ENCODE peak calls at places on chromosome 1, in six cellular contexts. U, L, K, Q, P and F are unnamed samples.

GRCh38 chr1:25744140-25744581 is 55.8 kb upstream of the SELENON start:
- DNase-seq in U (peak; percentile 68), L (peak; percentile 63), K (no peak), Q (peak; percentile 66), P (no peak), F (peak; percentile 25)

GRCh38 chr1:89987170-89987819 is 7.6 kb upstream of the ZNF326 start:
- DNase-seq in U (peak; percentile 27), L (peak; percentile 61), K (peak; percentile 76), Q (no peak), P (peak; percentile 49), F (peak; percentile 87)

GRCh38 chr1:32406629-32407111 is 12.4 kb upstream of the BSDC1 start:
- DNase-seq in U (no peak), L (no peak), K (no peak), Q (no peak), P (no peak), F (no peak)

GRCh38 chr1:178749581-178750166 is 24.6 kb downstream of the RALGPS2 start:
- DNase-seq in U (no peak), L (no peak), K (no peak), Q (no peak), P (no peak), F (no peak)

GRCh38 chr1:18110598-18110939 is 3.0 kb downstream of the IGSF21 start:
- DNase-seq in U (no peak), L (peak; percentile 45), K (no peak), Q (no peak), P (no peak), F (no peak)

GRCh38 chr1:107782192-107782845 is 182.7 kb downstream of the VAV3 start:
- DNase-seq in U (peak; percentile 43), L (peak; percentile 63), K (peak; percentile 41), Q (no peak), P (peak; percentile 25), F (peak; percentile 73)

GRCh38 chr1:178172939-178173338 is 79.0 kb downstream of the RASAL2 start:
- DNase-seq in U (no peak), L (no peak), K (no peak), Q (no peak), P (no peak), F (no peak)

GRCh38 chr1:212218911-212219310 is 66.3 kb upstream of the PPP2R5A start:
- DNase-seq in U (no peak), L (no peak), K (no peak), Q (no peak), P (no peak), F (no peak)

GRCh38 chr1:11238311-11238710 is 24.0 kb downstream of the MTOR start:
- DNase-seq in U (no peak), L (no peak), K (no peak), Q (no peak), P (no peak), F (no peak)

GRCh38 chr1:5388622-5389021 is 603.6 kb downstream of the NPHP4 start:
- DNase-seq in U (no peak), L (peak; percentile 26), K (no peak), Q (no peak), P (peak; percentile 13), F (peak; percentile 1)

GRCh38 chr1:177181280-177181630 is 10.5 kb downstream of the BRINP2 start:
- DNase-seq in U (no peak), L (peak; percentile 41), K (no peak), Q (no peak), P (no peak), F (no peak)

GRCh38 chr1:182215797-182216196 is 154.3 kb upstream of the ZNF648 start:
- DNase-seq in U (no peak), L (no peak), K (no peak), Q (no peak), P (no peak), F (peak; percentile 14)

GRCh38 chr1:236095705-236096500 is 31.0 kb upstream of the NID1 start:
- DNase-seq in U (no peak), L (no peak), K (no peak), Q (no peak), P (no peak), F (no peak)

GRCh38 chr1:166485620-166486019 is 318.8 kb upstream of the FAM78B start:
- DNase-seq in U (no peak), L (no peak), K (no peak), Q (no peak), P (no peak), F (no peak)

GRCh38 chr1:166489356-166489669 is 322.5 kb upstream of the FAM78B start:
- DNase-seq in U (no peak), L (no peak), K (no peak), Q (no peak), P (no peak), F (no peak)

GRCh38 chr1:166488327-166488726 is 321.5 kb upstream of the FAM78B start:
- DNase-seq in U (no peak), L (no peak), K (no peak), Q (no peak), P (no peak), F (no peak)

GRCh38 chr1:166490437-166490784 is 323.6 kb upstream of the FAM78B start:
- DNase-seq in U (no peak), L (no peak), K (no peak), Q (peak; percentile 24), P (no peak), F (no peak)

DNA sequence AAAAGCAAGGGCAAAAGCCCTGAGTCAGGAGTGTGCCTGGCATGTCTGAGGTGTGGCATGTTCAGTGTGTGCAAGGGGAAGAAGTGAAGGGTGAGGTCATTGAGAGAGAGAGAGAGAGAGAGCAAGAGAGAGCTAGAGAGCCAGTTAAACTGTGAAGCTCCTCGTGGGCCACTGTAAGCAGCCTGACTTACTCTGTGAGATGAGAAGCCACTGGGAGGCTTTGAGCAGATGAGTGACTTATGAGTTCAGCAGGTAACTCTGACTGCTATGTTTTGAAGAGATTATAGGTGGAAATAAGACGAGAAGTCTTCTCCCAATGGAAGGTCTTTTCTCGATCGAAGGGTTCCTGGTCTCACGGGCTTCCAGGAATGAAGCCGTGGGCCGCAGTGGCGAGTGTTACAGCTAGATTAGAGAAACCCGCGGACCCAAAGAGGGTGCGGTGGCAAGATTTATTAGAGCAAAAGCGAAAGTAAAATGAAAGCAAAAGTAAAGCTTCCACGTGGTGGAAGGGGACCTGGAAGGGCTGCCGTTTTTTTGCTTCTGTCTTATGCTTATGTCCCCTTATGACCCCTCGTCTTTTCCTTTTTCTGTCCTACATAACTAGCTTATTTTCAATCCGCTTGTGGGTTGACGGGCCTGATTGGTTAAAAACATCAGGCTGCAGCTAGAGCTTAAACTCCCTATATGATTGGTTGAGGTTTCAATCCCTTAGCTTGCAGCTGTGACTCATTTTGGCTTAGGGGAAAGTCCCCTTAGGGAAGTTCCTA is 323.1 kb upstream of the FAM78B start:
- DNase-seq in U (peak; percentile 8), L (no peak), K (no peak), Q (peak; percentile 48), P (peak; percentile 44), F (peak; percentile 9)
- H3K4me3 ChIP-seq in U (peak overlapping the region; percentile 40), L (no peak overlapping the region), K (peak overlapping the region; percentile 14), Q (no peak overlapping the region), P (peak overlapping the region; percentile 95), F (peak overlapping the region; percentile 19)

DNA sequence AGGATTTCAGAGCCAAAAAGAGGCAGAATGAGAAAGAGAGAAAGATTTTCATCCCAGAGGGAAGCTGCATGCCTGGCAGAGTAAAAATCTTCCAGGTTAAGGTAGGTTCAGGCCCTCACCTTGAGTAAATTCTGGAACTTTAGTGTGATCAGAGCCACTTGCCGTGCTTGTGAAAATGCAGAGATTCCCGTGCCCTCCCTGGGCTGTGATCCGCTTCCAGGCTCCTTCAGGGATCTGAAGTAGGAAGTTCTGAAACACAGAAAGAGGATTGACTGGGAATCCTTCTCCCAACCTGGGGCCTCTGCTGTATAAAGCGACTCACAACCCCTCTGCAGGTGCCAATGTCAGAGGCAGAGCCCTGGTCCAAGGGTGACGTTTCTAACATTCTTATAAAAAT is 26.6 kb downstream of the NUAK2 start:
- DNase-seq in U (no peak), L (no peak), K (no peak), Q (no peak), P (no peak), F (no peak)
- H3K4me1 ChIP-seq in U (peaks cover 27% of the 10 kb centered on the region), L (peaks cover 64% of the 10 kb centered on the region), K (peaks cover 47% of the 10 kb centered on the region), Q (peaks cover 3% of the 10 kb centered on the region), P (peaks cover 65% of the 10 kb centered on the region), F (peaks cover 16% of the 10 kb centered on the region)

GRCh38 chr1:59814180-59814900 is 409 bp upstream of the HOOK1 start:
- DNase-seq in U (peak; percentile 68), L (peak; percentile 94), K (peak; percentile 85), Q (peak; percentile 94), P (peak; percentile 83), F (peak; percentile 98)
- H3K4me3 ChIP-seq in U (peak overlapping the region; percentile 34), L (peak overlapping the region; percentile 54), K (peak overlapping the region; percentile 36), Q (peak overlapping the region; percentile 50), P (peak overlapping the region; percentile 72), F (peak overlapping the region; percentile 95)

DNA sequence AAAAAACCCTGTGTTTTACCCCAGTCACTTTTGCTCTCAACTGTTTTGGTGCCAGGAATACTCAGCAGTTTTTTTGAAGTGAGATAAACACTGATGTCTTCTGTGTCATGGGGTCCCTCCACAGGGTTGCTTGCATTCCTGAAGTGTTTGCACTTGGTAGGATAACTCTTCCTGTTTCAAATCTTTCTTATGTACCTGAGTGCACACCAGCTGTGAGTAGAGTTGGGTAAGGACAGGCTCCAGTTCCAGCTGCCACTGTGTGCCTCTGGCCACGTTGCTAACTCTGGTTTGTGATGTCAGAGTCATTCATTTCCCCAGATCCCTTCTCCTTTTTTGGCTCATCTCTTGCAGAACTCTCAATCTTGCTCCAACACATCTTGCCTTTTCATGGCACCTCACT is 356.3 kb upstream of the B3GALT2 start:
- DNase-seq in U (no peak), L (no peak), K (no peak), Q (no peak), P (no peak), F (no peak)
- H3K4me1 ChIP-seq in U (no peaks in the 10 kb centered on the region), L (peaks cover 7% of the 10 kb centered on the region), K (peaks cover 3% of the 10 kb centered on the region), Q (peaks cover 5% of the 10 kb centered on the region), P (no peaks in the 10 kb centered on the region), F (no peaks in the 10 kb centered on the region)